ENCODE peak calls at places on chromosomes 16 and 17, in four cellular contexts. O is K562, R is A549, K is HepG2. I is an unnamed sample.

GRCh38 chr16:68450741-68451140 is 2.4 kb upstream of the SMPD3 start:
- DNase-seq in O (no peak), R (no peak), K (no peak), I (no peak)

GRCh38 chr17:66135896-66136295 is 56.0 kb downstream of the CEP112 start:
- DNase-seq in O (no peak), R (no peak), K (no peak), I (no peak)

GRCh38 chr16:79943738-79944137 is 343.2 kb upstream of the MAF start:
- DNase-seq in O (no peak), R (no peak), K (no peak), I (no peak)

GRCh38 chr17:28743243-28744103 is at the start of gene TRAF4:
- DNase-seq in O (peak; percentile 93), R (peak; percentile 96), K (peak; percentile 73), I (no peak)

GRCh38 chr17:38920374-38921291 is 4.8 kb upstream of the LASP1NB start:
- DNase-seq in O (no peak), R (no peak), K (no peak), I (no peak)

GRCh38 chr17:37844158-37844976 is 79.8 kb upstream of the TBC1D3K start:
- DNase-seq in O (peak; percentile 73), R (peak; percentile 87), K (peak; percentile 56), I (no peak)

GRCh38 chr17:79617304-79617703 is 6.5 kb upstream of the RBFOX3 start:
- DNase-seq in O (no peak), R (no peak), K (no peak), I (no peak)

GRCh38 chr17:50039058-50039457 is 16.9 kb upstream of the ITGA3 start:
- DNase-seq in O (no peak), R (no peak), K (no peak), I (no peak)

GRCh38 chr17:43308999-43309398 is 75.2 kb upstream of the RNU2-1 start:
- DNase-seq in O (no peak), R (no peak), K (no peak), I (no peak)

GRCh38 chr17:76888661-76889060 is 20.5 kb downstream of the MGAT5B start:
- DNase-seq in O (peak; percentile 47), R (no peak), K (peak; percentile 23), I (no peak)

GRCh38 chr16:85840395-85840794 is 40.9 kb downstream of the COX4I1 start:
- DNase-seq in O (no peak), R (no peak), K (no peak), I (no peak)
- H3K27ac ChIP-seq in O (no peak overlapping the region), R (no peak overlapping the region), K (no peak overlapping the region), I (no peak overlapping the region)

GRCh38 chr16:88767546-88767945 is 17.5 kb downstream of the PIEZO1 start:
- DNase-seq in O (no peak), R (no peak), K (no peak), I (no peak)

GRCh38 chr16:88770459-88771293 is 14.3 kb downstream of the PIEZO1 start:
- DNase-seq in O (peak; percentile 89), R (no peak), K (peak; percentile 81), I (no peak)

GRCh38 chr16:88766975-88767374 is 18.0 kb downstream of the PIEZO1 start:
- DNase-seq in O (no peak), R (no peak), K (no peak), I (no peak)

GRCh38 chr16:88769617-88770458 is 15.2 kb downstream of the PIEZO1 start:
- DNase-seq in O (peak; percentile 92), R (peak; percentile 66), K (no peak), I (no peak)

GRCh38 chr16:88768041-88768876 is 16.8 kb downstream of the PIEZO1 start:
- DNase-seq in O (peak; percentile 68), R (no peak), K (no peak), I (no peak)
- TF ChIP-seq CHD4 in O (no peak), R (no peak), K (no peak), I (no peak)

DNA sequence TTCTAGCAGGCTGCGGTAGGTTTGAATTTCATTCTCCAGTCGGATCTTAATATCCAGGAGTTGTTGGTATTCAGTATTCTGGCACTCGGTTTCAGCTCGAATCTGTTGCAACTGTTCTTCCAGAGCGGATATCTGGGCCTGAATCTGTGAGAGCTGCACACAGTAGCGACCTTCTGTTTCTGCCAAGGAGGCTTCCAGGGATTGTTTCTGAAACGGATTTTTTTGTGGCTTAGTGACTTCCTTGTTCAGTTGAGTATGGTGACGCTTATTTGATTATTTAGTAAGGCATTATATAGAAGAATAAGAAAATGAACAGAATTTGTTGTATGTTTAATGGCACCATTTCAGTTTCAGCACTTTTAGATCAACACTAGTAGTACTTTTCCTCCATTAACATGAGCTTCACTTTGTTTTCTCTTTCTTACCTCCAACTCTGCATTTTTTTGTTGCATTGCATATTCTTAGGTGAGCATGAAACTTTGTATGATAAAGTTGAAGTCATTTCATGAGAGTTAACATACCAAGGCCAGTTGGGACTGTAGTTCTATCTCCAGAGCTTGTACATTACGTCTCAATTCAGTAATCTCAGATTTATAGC is 2.8 kb downstream of the KRT10 start:
- DNase-seq in O (peak; percentile 49), R (peak; percentile 21), K (peak; percentile 28), I (no peak)
- H3K27ac ChIP-seq in O (peak overlapping the region; percentile 99), R (peak overlapping the region; percentile 86), K (peak overlapping the region; percentile 82), I (peak overlapping the region; percentile 8)

DNA sequence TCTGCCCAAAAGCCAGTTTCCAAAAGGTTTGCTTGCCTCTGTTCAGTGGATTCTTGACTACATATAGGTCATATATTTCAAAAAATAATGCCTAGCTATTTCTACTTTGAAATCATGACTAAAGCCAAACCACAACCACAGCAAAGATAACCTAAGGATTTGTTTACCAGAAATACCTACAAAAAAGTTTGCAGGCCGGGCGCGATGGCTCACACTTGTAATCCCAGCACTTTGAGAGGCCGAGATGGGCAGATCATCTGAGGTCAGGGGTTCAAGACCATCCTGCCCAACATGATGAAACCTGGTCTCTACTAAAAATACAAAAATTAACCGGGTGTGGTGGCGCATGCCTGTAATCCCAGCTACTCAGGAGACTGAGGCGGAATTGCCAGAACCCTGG is 15.2 kb downstream of the CARHSP1 start:
- DNase-seq in O (no peak), R (no peak), K (no peak), I (no peak)
- TF ChIP-seq CHD4 in O (no peak), R (no peak), K (no peak), I (no peak)

GRCh38 chr16:10749680-10750035 is 6.0 kb downstream of the NUBP1 start:
- DNase-seq in O (no peak), R (no peak), K (no peak), I (no peak)

GRCh38 chr16:10753670-10754069 is 10.0 kb downstream of the NUBP1 start:
- DNase-seq in O (no peak), R (no peak), K (no peak), I (no peak)

GRCh38 chr16:10751291-10751697 is 7.7 kb downstream of the NUBP1 start:
- DNase-seq in O (no peak), R (no peak), K (peak; percentile 42), I (no peak)

GRCh38 chr16:10752843-10753523 is 9.3 kb downstream of the NUBP1 start:
- DNase-seq in O (no peak), R (no peak), K (no peak), I (peak; percentile 74)

DNA sequence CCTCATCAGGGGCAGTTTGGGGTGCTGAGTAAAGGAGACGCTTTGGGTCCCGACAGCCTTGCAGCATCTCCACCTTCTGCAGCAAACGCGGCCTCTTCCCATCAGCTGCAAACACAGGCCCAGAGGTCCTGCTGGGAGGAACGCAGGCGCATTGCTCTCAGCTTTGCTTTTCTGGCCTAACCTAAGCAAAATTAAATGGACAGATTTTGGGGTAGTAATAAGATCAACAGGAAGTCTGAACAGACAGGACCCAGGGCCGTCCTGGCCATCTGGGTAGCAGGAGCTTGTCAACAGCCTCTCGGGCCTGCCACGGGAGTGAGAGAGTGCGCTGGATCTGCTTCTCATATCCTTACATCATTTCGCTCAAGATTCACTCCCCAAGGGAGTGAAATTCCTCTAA is 7.2 kb downstream of the NUBP1 start:
- DNase-seq in O (no peak), R (no peak), K (no peak), I (no peak)
- H3K27ac ChIP-seq in O (no peak overlapping the region), R (no peak overlapping the region), K (no peak overlapping the region), I (no peak overlapping the region)